ENCODE peak calls at places on chromosome 14, in ten cellular contexts. One of them, this sample, is unnamed.

GRCh38 chr14:54420478-54421116 is 20.6 kb downstream of the CNIH1 start:
- DNase-seq in GM12878: no peak
- DNase-seq in activated naive CD4-positive, alpha-beta T cell treated with anti-CD3 and anti-CD28 coated beads, Interleukin-2, amount 10 ng/mL, durations not matched to agents 7 days and 5 days: no peak
- DNase-seq in retinal pigment epithelial cell: no peak
- DNase-seq in HuH-7: no peak
- DNase-seq in GM10248: peak
- DNase-seq in C1 segment of cervical spinal cord: no peak
- DNase-seq in transverse colon: peak
- DNase-seq in pancreas: no peak
- DNase-seq in stimulated activated CD4-positive, alpha-beta T cell treated with anti-CD3 and anti-CD28 coated beads, Interleukin-2, amount 100 ng/mL, for 4 hours: no peak
- DNase-seq in this sample: no peak

GRCh38 chr14:102250636-102251035 is 54.3 kb downstream of the MOK start:
- DNase-seq in GM12878: no peak
- DNase-seq in activated naive CD4-positive, alpha-beta T cell treated with anti-CD3 and anti-CD28 coated beads, Interleukin-2, amount 10 ng/mL, durations not matched to agents 7 days and 5 days: no peak
- DNase-seq in retinal pigment epithelial cell: no peak
- DNase-seq in HuH-7: no peak
- DNase-seq in GM10248: no peak
- DNase-seq in C1 segment of cervical spinal cord: no peak
- DNase-seq in transverse colon: no peak
- DNase-seq in pancreas: no peak
- DNase-seq in stimulated activated CD4-positive, alpha-beta T cell treated with anti-CD3 and anti-CD28 coated beads, Interleukin-2, amount 100 ng/mL, for 4 hours: no peak
- DNase-seq in this sample: no peak

GRCh38 chr14:76968621-76969063 is 59.9 kb downstream of the IRF2BPL start:
- DNase-seq in GM12878: no peak
- DNase-seq in activated naive CD4-positive, alpha-beta T cell treated with anti-CD3 and anti-CD28 coated beads, Interleukin-2, amount 10 ng/mL, durations not matched to agents 7 days and 5 days: no peak
- DNase-seq in retinal pigment epithelial cell: no peak
- DNase-seq in HuH-7: no peak
- DNase-seq in GM10248: no peak
- DNase-seq in C1 segment of cervical spinal cord: no peak
- DNase-seq in transverse colon: no peak
- DNase-seq in pancreas: no peak
- DNase-seq in stimulated activated CD4-positive, alpha-beta T cell treated with anti-CD3 and anti-CD28 coated beads, Interleukin-2, amount 100 ng/mL, for 4 hours: no peak
- DNase-seq in this sample: no peak

GRCh38 chr14:99427632-99428315 is 52.9 kb downstream of the SETD3 start:
- DNase-seq in GM12878: no peak
- DNase-seq in activated naive CD4-positive, alpha-beta T cell treated with anti-CD3 and anti-CD28 coated beads, Interleukin-2, amount 10 ng/mL, durations not matched to agents 7 days and 5 days: no peak
- DNase-seq in retinal pigment epithelial cell: no peak
- DNase-seq in HuH-7: no peak
- DNase-seq in GM10248: no peak
- DNase-seq in C1 segment of cervical spinal cord: no peak
- DNase-seq in transverse colon: no peak
- DNase-seq in pancreas: no peak
- DNase-seq in stimulated activated CD4-positive, alpha-beta T cell treated with anti-CD3 and anti-CD28 coated beads, Interleukin-2, amount 100 ng/mL, for 4 hours: no peak
- DNase-seq in this sample: no peak

GRCh38 chr14:73833530-73834257 is 17.9 kb upstream of the PTGR2 start:
- DNase-seq in GM12878: no peak
- DNase-seq in activated naive CD4-positive, alpha-beta T cell treated with anti-CD3 and anti-CD28 coated beads, Interleukin-2, amount 10 ng/mL, durations not matched to agents 7 days and 5 days: no peak
- DNase-seq in retinal pigment epithelial cell: peak
- DNase-seq in HuH-7: no peak
- DNase-seq in GM10248: no peak
- DNase-seq in C1 segment of cervical spinal cord: peak
- DNase-seq in transverse colon: no peak
- DNase-seq in pancreas: peak
- DNase-seq in stimulated activated CD4-positive, alpha-beta T cell treated with anti-CD3 and anti-CD28 coated beads, Interleukin-2, amount 100 ng/mL, for 4 hours: no peak
- DNase-seq in this sample: no peak

GRCh38 chr14:92317511-92317910 is 5.5 kb upstream of the SLC24A4 start:
- DNase-seq in GM12878: no peak
- DNase-seq in activated naive CD4-positive, alpha-beta T cell treated with anti-CD3 and anti-CD28 coated beads, Interleukin-2, amount 10 ng/mL, durations not matched to agents 7 days and 5 days: no peak
- DNase-seq in retinal pigment epithelial cell: no peak
- DNase-seq in HuH-7: no peak
- DNase-seq in GM10248: no peak
- DNase-seq in C1 segment of cervical spinal cord: no peak
- DNase-seq in transverse colon: no peak
- DNase-seq in pancreas: no peak
- DNase-seq in stimulated activated CD4-positive, alpha-beta T cell treated with anti-CD3 and anti-CD28 coated beads, Interleukin-2, amount 100 ng/mL, for 4 hours: no peak
- DNase-seq in this sample: peak

GRCh38 chr14:32513571-32514009 is 184.5 kb downstream of the AKAP6 start:
- DNase-seq in GM12878: no peak
- DNase-seq in activated naive CD4-positive, alpha-beta T cell treated with anti-CD3 and anti-CD28 coated beads, Interleukin-2, amount 10 ng/mL, durations not matched to agents 7 days and 5 days: no peak
- DNase-seq in retinal pigment epithelial cell: no peak
- DNase-seq in HuH-7: no peak
- DNase-seq in GM10248: no peak
- DNase-seq in C1 segment of cervical spinal cord: no peak
- DNase-seq in transverse colon: no peak
- DNase-seq in pancreas: no peak
- DNase-seq in stimulated activated CD4-positive, alpha-beta T cell treated with anti-CD3 and anti-CD28 coated beads, Interleukin-2, amount 100 ng/mL, for 4 hours: no peak
- DNase-seq in this sample: no peak

GRCh38 chr14:20415723-20416622 is 2.7 kb upstream of the TEP1 start:
- DNase-seq in GM12878: peak
- DNase-seq in activated naive CD4-positive, alpha-beta T cell treated with anti-CD3 and anti-CD28 coated beads, Interleukin-2, amount 10 ng/mL, durations not matched to agents 7 days and 5 days: peak
- DNase-seq in retinal pigment epithelial cell: no peak
- DNase-seq in HuH-7: peak
- DNase-seq in GM10248: peak
- DNase-seq in C1 segment of cervical spinal cord: no peak
- DNase-seq in transverse colon: peak
- DNase-seq in pancreas: no peak
- DNase-seq in stimulated activated CD4-positive, alpha-beta T cell treated with anti-CD3 and anti-CD28 coated beads, Interleukin-2, amount 100 ng/mL, for 4 hours: peak
- DNase-seq in this sample: no peak

GRCh38 chr14:94773017-94773681 is 3.2 kb upstream of the GSC start:
- DNase-seq in GM12878: no peak
- DNase-seq in activated naive CD4-positive, alpha-beta T cell treated with anti-CD3 and anti-CD28 coated beads, Interleukin-2, amount 10 ng/mL, durations not matched to agents 7 days and 5 days: no peak
- DNase-seq in retinal pigment epithelial cell: no peak
- DNase-seq in HuH-7: no peak
- DNase-seq in GM10248: no peak
- DNase-seq in C1 segment of cervical spinal cord: no peak
- DNase-seq in transverse colon: no peak
- DNase-seq in pancreas: no peak
- DNase-seq in stimulated activated CD4-positive, alpha-beta T cell treated with anti-CD3 and anti-CD28 coated beads, Interleukin-2, amount 100 ng/mL, for 4 hours: no peak
- DNase-seq in this sample: no peak

GRCh38 chr14:105080161-105080560 is 14.9 kb upstream of the GPR132 start:
- DNase-seq in GM12878: no peak
- DNase-seq in activated naive CD4-positive, alpha-beta T cell treated with anti-CD3 and anti-CD28 coated beads, Interleukin-2, amount 10 ng/mL, durations not matched to agents 7 days and 5 days: no peak
- DNase-seq in retinal pigment epithelial cell: no peak
- DNase-seq in HuH-7: no peak
- DNase-seq in GM10248: no peak
- DNase-seq in C1 segment of cervical spinal cord: no peak
- DNase-seq in transverse colon: no peak
- DNase-seq in pancreas: no peak
- DNase-seq in stimulated activated CD4-positive, alpha-beta T cell treated with anti-CD3 and anti-CD28 coated beads, Interleukin-2, amount 100 ng/mL, for 4 hours: no peak
- DNase-seq in this sample: no peak

GRCh38 chr14:101069666-101070362 is 166.3 kb upstream of the RTL1 start:
- DNase-seq in GM12878: no peak
- DNase-seq in activated naive CD4-positive, alpha-beta T cell treated with anti-CD3 and anti-CD28 coated beads, Interleukin-2, amount 10 ng/mL, durations not matched to agents 7 days and 5 days: peak
- DNase-seq in retinal pigment epithelial cell: no peak
- DNase-seq in HuH-7: no peak
- DNase-seq in GM10248: no peak
- DNase-seq in C1 segment of cervical spinal cord: no peak
- DNase-seq in transverse colon: peak
- DNase-seq in pancreas: no peak
- DNase-seq in stimulated activated CD4-positive, alpha-beta T cell treated with anti-CD3 and anti-CD28 coated beads, Interleukin-2, amount 100 ng/mL, for 4 hours: no peak
- DNase-seq in this sample: peak

GRCh38 chr14:22448035-22448904 is 140.8 kb downstream of the DAD1 start:
- DNase-seq in GM12878: no peak
- DNase-seq in activated naive CD4-positive, alpha-beta T cell treated with anti-CD3 and anti-CD28 coated beads, Interleukin-2, amount 10 ng/mL, durations not matched to agents 7 days and 5 days: no peak
- DNase-seq in retinal pigment epithelial cell: no peak
- DNase-seq in HuH-7: no peak
- DNase-seq in GM10248: peak
- DNase-seq in C1 segment of cervical spinal cord: no peak
- DNase-seq in transverse colon: no peak
- DNase-seq in pancreas: no peak
- DNase-seq in stimulated activated CD4-positive, alpha-beta T cell treated with anti-CD3 and anti-CD28 coated beads, Interleukin-2, amount 100 ng/mL, for 4 hours: no peak
- DNase-seq in this sample: no peak

GRCh38 chr14:69043598-69044267 is 64.6 kb upstream of the ACTN1 start:
- DNase-seq in GM12878: no peak
- DNase-seq in activated naive CD4-positive, alpha-beta T cell treated with anti-CD3 and anti-CD28 coated beads, Interleukin-2, amount 10 ng/mL, durations not matched to agents 7 days and 5 days: no peak
- DNase-seq in retinal pigment epithelial cell: no peak
- DNase-seq in HuH-7: no peak
- DNase-seq in GM10248: no peak
- DNase-seq in C1 segment of cervical spinal cord: no peak
- DNase-seq in transverse colon: no peak
- DNase-seq in pancreas: peak
- DNase-seq in stimulated activated CD4-positive, alpha-beta T cell treated with anti-CD3 and anti-CD28 coated beads, Interleukin-2, amount 100 ng/mL, for 4 hours: no peak
- DNase-seq in this sample: no peak

GRCh38 chr14:75636100-75636692 is 24.5 kb downstream of the ERG28 start:
- DNase-seq in GM12878: no peak
- DNase-seq in activated naive CD4-positive, alpha-beta T cell treated with anti-CD3 and anti-CD28 coated beads, Interleukin-2, amount 10 ng/mL, durations not matched to agents 7 days and 5 days: no peak
- DNase-seq in retinal pigment epithelial cell: no peak
- DNase-seq in HuH-7: no peak
- DNase-seq in GM10248: no peak
- DNase-seq in C1 segment of cervical spinal cord: peak
- DNase-seq in transverse colon: no peak
- DNase-seq in pancreas: no peak
- DNase-seq in stimulated activated CD4-positive, alpha-beta T cell treated with anti-CD3 and anti-CD28 coated beads, Interleukin-2, amount 100 ng/mL, for 4 hours: no peak
- DNase-seq in this sample: no peak

GRCh38 chr14:67112344-67112743 is 76.9 kb upstream of the GARIN2 start:
- DNase-seq in GM12878: no peak
- DNase-seq in activated naive CD4-positive, alpha-beta T cell treated with anti-CD3 and anti-CD28 coated beads, Interleukin-2, amount 10 ng/mL, durations not matched to agents 7 days and 5 days: no peak
- DNase-seq in retinal pigment epithelial cell: no peak
- DNase-seq in HuH-7: no peak
- DNase-seq in GM10248: no peak
- DNase-seq in C1 segment of cervical spinal cord: no peak
- DNase-seq in transverse colon: no peak
- DNase-seq in pancreas: no peak
- DNase-seq in stimulated activated CD4-positive, alpha-beta T cell treated with anti-CD3 and anti-CD28 coated beads, Interleukin-2, amount 100 ng/mL, for 4 hours: no peak
- DNase-seq in this sample: no peak

GRCh38 chr14:96053600-96054381 is 14.6 kb downstream of the C14orf132 start:
- DNase-seq in GM12878: no peak
- DNase-seq in activated naive CD4-positive, alpha-beta T cell treated with anti-CD3 and anti-CD28 coated beads, Interleukin-2, amount 10 ng/mL, durations not matched to agents 7 days and 5 days: no peak
- DNase-seq in retinal pigment epithelial cell: peak
- DNase-seq in HuH-7: no peak
- DNase-seq in GM10248: no peak
- DNase-seq in C1 segment of cervical spinal cord: peak
- DNase-seq in transverse colon: peak
- DNase-seq in pancreas: no peak
- DNase-seq in stimulated activated CD4-positive, alpha-beta T cell treated with anti-CD3 and anti-CD28 coated beads, Interleukin-2, amount 100 ng/mL, for 4 hours: no peak
- DNase-seq in this sample: no peak

GRCh38 chr14:69972755-69973154 is 93.5 kb downstream of the SMOC1 start:
- DNase-seq in GM12878: no peak
- DNase-seq in activated naive CD4-positive, alpha-beta T cell treated with anti-CD3 and anti-CD28 coated beads, Interleukin-2, amount 10 ng/mL, durations not matched to agents 7 days and 5 days: no peak
- DNase-seq in retinal pigment epithelial cell: no peak
- DNase-seq in HuH-7: no peak
- DNase-seq in GM10248: no peak
- DNase-seq in C1 segment of cervical spinal cord: no peak
- DNase-seq in transverse colon: no peak
- DNase-seq in pancreas: no peak
- DNase-seq in stimulated activated CD4-positive, alpha-beta T cell treated with anti-CD3 and anti-CD28 coated beads, Interleukin-2, amount 100 ng/mL, for 4 hours: no peak
- DNase-seq in this sample: no peak

This sample was measured in mucosa of descending colon.